ENCODE peak calls at places on chromosomes 2 and 18, in nine cellular contexts. A is left ventricle myocardium inferior; Q is endothelial cell of umbilical vein; X is A549; I is CD4-positive, alpha-beta T cell; F is choroid plexus epithelial cell; G is thyroid gland; D is Caco-2; O is Calu3. U is an unnamed sample.

GRCh38 chr2:120246546-120247300 is 5.9 kb upstream of the RALB start:
- DNase-seq in A (no peak), Q (no peak), X (no peak), I (no peak), F (no peak), G (no peak), D (no peak), O (no peak), U (no peak)

GRCh38 chr18:75273817-75274216 is 63.2 kb downstream of the TSHZ1 start:
- DNase-seq in A (no peak), Q (no peak), X (no peak), I (no peak), F (no peak), G (no peak), D (no peak), O (no peak), U (peak)

GRCh38 chr2:149972039-149972438 is 384.5 kb upstream of the MMADHC start:
- DNase-seq in A (no peak), Q (no peak), X (no peak), I (no peak), F (no peak), G (no peak), D (no peak), O (no peak), U (no peak)

GRCh38 chr2:168699834-168700417 is 102.5 kb upstream of the NOSTRIN start:
- DNase-seq in A (peak), Q (no peak), X (no peak), I (no peak), F (peak), G (peak), D (no peak), O (no peak), U (peak)

GRCh38 chr18:29225351-29225750 is 1048.4 kb upstream of the CDH2 start:
- DNase-seq in A (no peak), Q (no peak), X (no peak), I (no peak), F (peak), G (no peak), D (no peak), O (no peak), U (no peak)

GRCh38 chr2:179612108-179612507 is 249.3 kb downstream of the ZNF385B start:
- DNase-seq in A (no peak), Q (no peak), X (no peak), I (no peak), F (peak), G (no peak), D (no peak), O (no peak), U (no peak)

GRCh38 chr18:55120896-55121295 is 161.6 kb upstream of the CCDC68 start:
- DNase-seq in A (no peak), Q (no peak), X (no peak), I (no peak), F (no peak), G (no peak), D (no peak), O (no peak), U (no peak)

GRCh38 chr18:75209952-75210261 is 690 bp upstream of the TSHZ1 start:
- DNase-seq in A (no peak), Q (no peak), X (no peak), I (no peak), F (no peak), G (no peak), D (no peak), O (no peak), U (no peak)

GRCh38 chr2:46943881-46944798 is 28.5 kb upstream of the MCFD2 start:
- DNase-seq in A (no peak), Q (no peak), X (no peak), I (peak), F (peak), G (no peak), D (no peak), O (no peak), U (no peak)

GRCh38 chr18:3595282-3596273 is 145.6 kb downstream of the TGIF1 start:
- DNase-seq in A (no peak), Q (peak), X (peak), I (no peak), F (peak), G (peak), D (peak), O (peak), U (no peak)

GRCh38 chr2:45782436-45782835 is 131.0 kb downstream of the PRKCE start:
- DNase-seq in A (no peak), Q (no peak), X (no peak), I (no peak), F (no peak), G (no peak), D (no peak), O (no peak), U (no peak)

GRCh38 chr18:62852851-62853250 is 137.5 kb downstream of the PHLPP1 start:
- DNase-seq in A (no peak), Q (no peak), X (no peak), I (no peak), F (no peak), G (no peak), D (no peak), O (no peak), U (no peak)

GRCh38 chr2:69584127-69584889 is 59.2 kb downstream of the AAK1 start:
- DNase-seq in A (no peak), Q (no peak), X (no peak), I (no peak), F (no peak), G (no peak), D (no peak), O (no peak), U (no peak)

GRCh38 chr2:160157861-160158813 is 41.9 kb downstream of the ITGB6 start:
- DNase-seq in A (no peak), Q (no peak), X (no peak), I (no peak), F (peak), G (no peak), D (peak), O (no peak), U (no peak)

GRCh38 chr2:219571311-219572236 is at the start of gene OBSL1:
- DNase-seq in A (peak), Q (peak), X (peak), I (no peak), F (peak), G (peak), D (peak), O (peak), U (peak)

GRCh38 chr2:28633739-28634138 is 117.9 kb upstream of the PPP1CB start:
- DNase-seq in A (no peak), Q (no peak), X (peak), I (no peak), F (peak), G (no peak), D (peak), O (peak), U (no peak)

GRCh38 chr2:235666240-235666781 is 172.5 kb downstream of the AGAP1 start:
- DNase-seq in A (no peak), Q (peak), X (peak), I (no peak), F (peak), G (peak), D (peak), O (peak), U (no peak)

GRCh38 chr2:45908316-45909150 is 257.1 kb downstream of the PRKCE start:
- DNase-seq in A (no peak), Q (no peak), X (no peak), I (no peak), F (no peak), G (no peak), D (no peak), O (no peak), U (no peak)

GRCh38 chr2:96663829-96664228 is 21.3 kb downstream of the FER1L5 start:
- DNase-seq in A (no peak), Q (no peak), X (no peak), I (no peak), F (no peak), G (no peak), D (no peak), O (no peak), U (no peak)

GRCh38 chr2:60053791-60054190 is 499.7 kb downstream of the BCL11A start:
- DNase-seq in A (no peak), Q (no peak), X (no peak), I (no peak), F (no peak), G (no peak), D (no peak), O (no peak), U (no peak)

DNA sequence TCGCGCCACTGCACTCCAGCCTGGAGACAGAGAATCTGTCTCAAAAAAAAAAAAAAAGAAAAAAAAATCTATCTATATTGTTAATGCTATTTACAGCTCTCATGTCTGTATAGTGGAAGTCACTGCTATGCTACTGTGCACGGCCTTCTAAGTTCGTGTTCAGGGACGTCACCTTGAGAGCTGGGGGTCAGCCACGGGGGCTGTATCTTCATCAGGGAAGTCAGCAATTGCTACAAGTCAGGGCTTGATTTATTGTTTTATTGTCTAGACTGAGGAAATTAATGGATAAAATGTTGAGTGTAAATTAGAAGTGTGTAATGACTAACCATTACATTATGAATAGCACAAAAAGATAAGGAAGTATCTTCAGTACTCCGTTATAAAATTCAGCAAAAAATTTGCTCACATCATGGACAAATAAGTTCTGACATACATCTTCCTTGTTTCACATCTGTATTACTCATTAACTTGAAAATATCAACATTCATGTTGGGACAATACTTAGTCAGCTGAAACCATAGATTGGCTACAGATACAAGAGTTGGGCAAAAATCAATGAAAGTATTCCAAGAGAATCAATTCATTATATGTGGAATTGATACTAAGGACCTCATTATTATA is 136.6 kb upstream of the SEC11C start:
- DNase-seq in A (no peak), Q (no peak), X (peak), I (no peak), F (no peak), G (no peak), D (no peak), O (no peak), U (no peak)
- TF ChIP-seq CTCF in A (no peak), Q (no peak), X (no peak), I (no peak), F (no peak), G (no peak), D (no peak), O (no peak), U (no peak)

GRCh38 chr2:25036221-25036559 is 5.7 kb upstream of the EFR3B start:
- DNase-seq in A (no peak), Q (no peak), X (no peak), I (no peak), F (no peak), G (no peak), D (no peak), O (no peak), U (no peak)

GRCh38 chr2:25039126-25039525 is 2.8 kb upstream of the EFR3B start:
- DNase-seq in A (no peak), Q (no peak), X (no peak), I (no peak), F (no peak), G (no peak), D (no peak), O (no peak), U (no peak)

GRCh38 chr2:25032901-25033300 is 9.0 kb upstream of the EFR3B start:
- DNase-seq in A (no peak), Q (no peak), X (no peak), I (no peak), F (no peak), G (no peak), D (no peak), O (no peak), U (no peak)

GRCh38 chr2:25034081-25034480 is 7.8 kb upstream of the EFR3B start:
- DNase-seq in A (no peak), Q (no peak), X (no peak), I (no peak), F (no peak), G (no peak), D (no peak), O (no peak), U (no peak)

GRCh38 chr2:25035537-25036220 is 6.2 kb upstream of the EFR3B start:
- DNase-seq in A (no peak), Q (no peak), X (no peak), I (no peak), F (no peak), G (no peak), D (no peak), O (no peak), U (no peak)
- TF ChIP-seq CTCF in A (no peak), Q (no peak), X (no peak), I (no peak), F (no peak), G (no peak), D (no peak), O (no peak), U (no peak)

DNA sequence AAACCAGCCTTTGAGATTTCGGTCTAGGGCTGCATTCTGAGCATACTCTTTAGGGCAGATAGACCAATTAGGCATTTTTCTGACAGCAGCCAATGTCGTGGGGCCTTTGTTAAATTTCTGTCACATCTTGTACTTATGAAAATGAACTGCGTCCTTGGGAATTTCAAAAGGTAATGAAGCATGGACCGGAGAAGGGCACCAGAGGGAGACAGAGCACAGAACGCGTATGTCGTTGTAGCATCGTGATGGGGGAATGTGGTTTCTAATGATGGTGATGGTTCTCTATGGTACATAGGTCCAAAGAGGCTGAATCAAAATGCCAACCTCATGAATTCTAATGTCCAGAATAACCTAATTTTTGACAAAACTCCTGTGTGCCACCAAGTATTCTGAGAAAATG is 483.9 kb upstream of the CRIM1 start:
- DNase-seq in A (no peak), Q (peak), X (peak), I (no peak), F (no peak), G (no peak), D (peak), O (no peak), U (no peak)
- TF ChIP-seq CTCF in A (no peak), Q (no peak), X (peak), I (no peak), F (peak), G (no peak), D (peak), O (no peak), U (no peak)

DNA sequence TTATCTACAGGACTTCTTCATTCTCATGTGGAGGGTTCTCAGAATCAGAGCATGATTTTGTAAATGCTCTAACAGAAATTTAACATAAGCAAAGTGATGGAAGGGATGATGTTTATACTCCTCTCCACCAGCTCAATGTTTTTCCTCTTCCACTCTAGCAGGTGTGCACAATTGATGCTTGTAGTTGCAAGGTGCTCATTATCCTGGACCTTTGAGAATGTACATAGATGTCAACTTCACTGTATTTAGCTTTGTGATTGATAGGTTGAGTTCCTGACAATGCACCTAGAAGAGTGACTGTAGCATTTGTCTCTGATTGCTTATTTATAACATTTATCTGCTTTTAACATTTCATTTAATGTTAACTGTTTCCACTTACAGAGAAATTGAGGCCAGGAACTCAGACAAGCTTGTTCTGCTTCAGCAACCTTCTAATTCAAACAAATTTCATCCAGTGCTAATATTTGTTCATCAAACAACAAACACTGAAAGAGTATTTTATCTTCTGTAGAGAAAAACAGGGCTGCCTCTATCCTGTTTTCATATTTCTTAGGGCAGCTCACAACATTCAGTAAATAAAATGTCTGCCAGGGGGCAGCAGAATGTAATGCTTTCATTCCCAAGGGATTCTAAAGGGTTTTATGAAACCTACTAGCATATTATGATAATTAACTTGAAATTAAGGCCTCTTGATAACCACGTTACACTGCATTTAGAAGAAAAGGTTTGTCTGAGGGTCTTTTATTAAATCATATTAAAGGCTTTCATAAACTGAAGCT is 127.9 kb upstream of the NOL4 start:
- DNase-seq in A (no peak), Q (peak), X (no peak), I (no peak), F (peak), G (peak), D (no peak), O (no peak), U (no peak)
- TF ChIP-seq CTCF in A (peak), Q (no peak), X (no peak), I (no peak), F (no peak), G (peak), D (no peak), O (peak), U (no peak)